ENCODE peak calls at places on chromosome 3, in six cellular contexts. One of them, this sample, is unnamed.

GRCh38 chr3:100335137-100335833 is 728 bp downstream of the NIT2 start:
- DNase-seq in NCI-H1092: no peak
- DNase-seq in LoVo: peak
- DNase-seq in GM04504: no peak
- DNase-seq in activated T-cell treated with anti-CD3 and anti-CD28 coated beads for 1 hour: no peak
- DNase-seq in PC-9: no peak
- DNase-seq in this sample: no peak

GRCh38 chr3:47108546-47108945 is 55.4 kb downstream of the SETD2 start:
- DNase-seq in NCI-H1092: no peak
- DNase-seq in LoVo: no peak
- DNase-seq in GM04504: no peak
- DNase-seq in activated T-cell treated with anti-CD3 and anti-CD28 coated beads for 1 hour: no peak
- DNase-seq in PC-9: no peak
- DNase-seq in this sample: no peak

GRCh38 chr3:20405731-20406130 is 219.7 kb upstream of the SGO1 start:
- DNase-seq in NCI-H1092: no peak
- DNase-seq in LoVo: no peak
- DNase-seq in GM04504: peak
- DNase-seq in activated T-cell treated with anti-CD3 and anti-CD28 coated beads for 1 hour: no peak
- DNase-seq in PC-9: no peak
- DNase-seq in this sample: peak

GRCh38 chr3:51982352-51982837 is 940 bp upstream of the ACY1 start:
- DNase-seq in NCI-H1092: peak
- DNase-seq in LoVo: peak
- DNase-seq in GM04504: no peak
- DNase-seq in activated T-cell treated with anti-CD3 and anti-CD28 coated beads for 1 hour: no peak
- DNase-seq in PC-9: peak
- DNase-seq in this sample: no peak

GRCh38 chr3:31862861-31863260 is 118.2 kb downstream of the OSBPL10 start:
- DNase-seq in NCI-H1092: no peak
- DNase-seq in LoVo: no peak
- DNase-seq in GM04504: no peak
- DNase-seq in activated T-cell treated with anti-CD3 and anti-CD28 coated beads for 1 hour: no peak
- DNase-seq in PC-9: no peak
- DNase-seq in this sample: no peak

GRCh38 chr3:167032267-167032876 is 347.7 kb downstream of the ZBBX start:
- DNase-seq in NCI-H1092: no peak
- DNase-seq in LoVo: peak
- DNase-seq in GM04504: no peak
- DNase-seq in activated T-cell treated with anti-CD3 and anti-CD28 coated beads for 1 hour: no peak
- DNase-seq in PC-9: peak
- DNase-seq in this sample: peak

GRCh38 chr3:6455031-6455430 is 405.9 kb upstream of the GRM7 start:
- DNase-seq in NCI-H1092: no peak
- DNase-seq in LoVo: no peak
- DNase-seq in GM04504: no peak
- DNase-seq in activated T-cell treated with anti-CD3 and anti-CD28 coated beads for 1 hour: no peak
- DNase-seq in PC-9: no peak
- DNase-seq in this sample: no peak

GRCh38 chr3:99911433-99911832 is 93.8 kb downstream of the CMSS1 start:
- DNase-seq in NCI-H1092: no peak
- DNase-seq in LoVo: no peak
- DNase-seq in GM04504: no peak
- DNase-seq in activated T-cell treated with anti-CD3 and anti-CD28 coated beads for 1 hour: no peak
- DNase-seq in PC-9: no peak
- DNase-seq in this sample: no peak

GRCh38 chr3:195542261-195542660 is 864 bp downstream of the PPP1R2 start:
- DNase-seq in NCI-H1092: no peak
- DNase-seq in LoVo: no peak
- DNase-seq in GM04504: no peak
- DNase-seq in activated T-cell treated with anti-CD3 and anti-CD28 coated beads for 1 hour: no peak
- DNase-seq in PC-9: no peak
- DNase-seq in this sample: no peak

GRCh38 chr3:116057403-116058006 is 387.8 kb downstream of the LSAMP start:
- DNase-seq in NCI-H1092: no peak
- DNase-seq in LoVo: no peak
- DNase-seq in GM04504: no peak
- DNase-seq in activated T-cell treated with anti-CD3 and anti-CD28 coated beads for 1 hour: no peak
- DNase-seq in PC-9: no peak
- DNase-seq in this sample: no peak

GRCh38 chr3:184868477-184868876 is 56.5 kb downstream of the VPS8 start:
- DNase-seq in NCI-H1092: no peak
- DNase-seq in LoVo: no peak
- DNase-seq in GM04504: no peak
- DNase-seq in activated T-cell treated with anti-CD3 and anti-CD28 coated beads for 1 hour: no peak
- DNase-seq in PC-9: no peak
- DNase-seq in this sample: no peak

GRCh38 chr3:172152869-172153268 is 113.5 kb downstream of the FNDC3B start:
- DNase-seq in NCI-H1092: no peak
- DNase-seq in LoVo: no peak
- DNase-seq in GM04504: no peak
- DNase-seq in activated T-cell treated with anti-CD3 and anti-CD28 coated beads for 1 hour: no peak
- DNase-seq in PC-9: peak
- DNase-seq in this sample: peak

This sample was measured in T1000.